ENCODE peak calls at places on chromosomes 3 and 15, in eight cellular contexts. One of them, this sample, is unnamed.

GRCh38 chr3:10437995-10438901 is 67.1 kb downstream of the ATP2B2 start:
- DNase-seq in IMR-90: peak; percentile 96
- DNase-seq in fibroblast of mammary gland: peak; percentile 2
- DNase-seq in astrocyte of the cerebellum: no peak
- DNase-seq in tibial nerve: no peak
- DNase-seq in fibroblast of the aortic adventitia: no peak
- DNase-seq in cardiac fibroblast: peak; percentile 38
- DNase-seq in mucosa of descending colon: no peak
- DNase-seq in this sample: peak; percentile 83

GRCh38 chr3:50292924-50293801 is 934 bp upstream of the IFRD2 start:
- DNase-seq in IMR-90: no peak
- DNase-seq in fibroblast of mammary gland: no peak
- DNase-seq in astrocyte of the cerebellum: no peak
- DNase-seq in tibial nerve: no peak
- DNase-seq in fibroblast of the aortic adventitia: no peak
- DNase-seq in cardiac fibroblast: no peak
- DNase-seq in mucosa of descending colon: no peak
- DNase-seq in this sample: no peak

GRCh38 chr3:126908752-126909275 is 74.1 kb upstream of the PLXNA1 start:
- DNase-seq in IMR-90: no peak
- DNase-seq in fibroblast of mammary gland: no peak
- DNase-seq in astrocyte of the cerebellum: no peak
- DNase-seq in tibial nerve: no peak
- DNase-seq in fibroblast of the aortic adventitia: no peak
- DNase-seq in cardiac fibroblast: no peak
- DNase-seq in mucosa of descending colon: no peak
- DNase-seq in this sample: no peak

GRCh38 chr3:56915969-56916586 is 114.3 kb upstream of the ARHGEF3 start:
- DNase-seq in IMR-90: no peak
- DNase-seq in fibroblast of mammary gland: no peak
- DNase-seq in astrocyte of the cerebellum: no peak
- DNase-seq in tibial nerve: no peak
- DNase-seq in fibroblast of the aortic adventitia: no peak
- DNase-seq in cardiac fibroblast: no peak
- DNase-seq in mucosa of descending colon: peak; percentile 28
- DNase-seq in this sample: no peak

GRCh38 chr15:99303881-99304280 is 52.6 kb downstream of the LRRC28 start:
- DNase-seq in IMR-90: no peak
- DNase-seq in fibroblast of mammary gland: no peak
- DNase-seq in astrocyte of the cerebellum: no peak
- DNase-seq in tibial nerve: no peak
- DNase-seq in fibroblast of the aortic adventitia: no peak
- DNase-seq in cardiac fibroblast: no peak
- DNase-seq in mucosa of descending colon: no peak
- DNase-seq in this sample: no peak

GRCh38 chr3:128322030-128323022 is 144.4 kb downstream of the DNAJB8 start:
- DNase-seq in IMR-90: peak; percentile 46
- DNase-seq in fibroblast of mammary gland: peak; percentile 50
- DNase-seq in astrocyte of the cerebellum: no peak
- DNase-seq in tibial nerve: no peak
- DNase-seq in fibroblast of the aortic adventitia: peak; percentile 59
- DNase-seq in cardiac fibroblast: peak; percentile 63
- DNase-seq in mucosa of descending colon: peak; percentile 63
- DNase-seq in this sample: peak; percentile 36

GRCh38 chr3:122481390-122481789 is 33.3 kb downstream of the KPNA1 start:
- DNase-seq in IMR-90: no peak
- DNase-seq in fibroblast of mammary gland: no peak
- DNase-seq in astrocyte of the cerebellum: no peak
- DNase-seq in tibial nerve: no peak
- DNase-seq in fibroblast of the aortic adventitia: no peak
- DNase-seq in cardiac fibroblast: no peak
- DNase-seq in mucosa of descending colon: no peak
- DNase-seq in this sample: no peak

GRCh38 chr15:72161351-72162132 is 36.0 kb downstream of the GRAMD2A start:
- DNase-seq in IMR-90: no peak
- DNase-seq in fibroblast of mammary gland: no peak
- DNase-seq in astrocyte of the cerebellum: no peak
- DNase-seq in tibial nerve: no peak
- DNase-seq in fibroblast of the aortic adventitia: no peak
- DNase-seq in cardiac fibroblast: no peak
- DNase-seq in mucosa of descending colon: no peak
- DNase-seq in this sample: no peak

GRCh38 chr15:69034352-69034751 is 19.9 kb downstream of the NOX5 start:
- DNase-seq in IMR-90: peak; percentile 89
- DNase-seq in fibroblast of mammary gland: peak; percentile 89
- DNase-seq in astrocyte of the cerebellum: peak; percentile 81
- DNase-seq in tibial nerve: no peak
- DNase-seq in fibroblast of the aortic adventitia: peak; percentile 58
- DNase-seq in cardiac fibroblast: peak; percentile 84
- DNase-seq in mucosa of descending colon: no peak
- DNase-seq in this sample: peak; percentile 89

GRCh38 chr3:95717048-95717447 is 1097.3 kb upstream of the EPHA6 start:
- DNase-seq in IMR-90: no peak
- DNase-seq in fibroblast of mammary gland: no peak
- DNase-seq in astrocyte of the cerebellum: no peak
- DNase-seq in tibial nerve: no peak
- DNase-seq in fibroblast of the aortic adventitia: no peak
- DNase-seq in cardiac fibroblast: no peak
- DNase-seq in mucosa of descending colon: no peak
- DNase-seq in this sample: no peak

GRCh38 chr15:93048426-93048721 is 40.6 kb downstream of the RGMA start:
- DNase-seq in IMR-90: no peak
- DNase-seq in fibroblast of mammary gland: no peak
- DNase-seq in astrocyte of the cerebellum: no peak
- DNase-seq in tibial nerve: no peak
- DNase-seq in fibroblast of the aortic adventitia: no peak
- DNase-seq in cardiac fibroblast: no peak
- DNase-seq in mucosa of descending colon: no peak
- DNase-seq in this sample: no peak

GRCh38 chr3:38458796-38459498 is 5.3 kb downstream of the ACVR2B start:
- DNase-seq in IMR-90: peak; percentile 22
- DNase-seq in fibroblast of mammary gland: peak; percentile 67
- DNase-seq in astrocyte of the cerebellum: peak; percentile 31
- DNase-seq in tibial nerve: no peak
- DNase-seq in fibroblast of the aortic adventitia: peak; percentile 29
- DNase-seq in cardiac fibroblast: no peak
- DNase-seq in mucosa of descending colon: peak; percentile 75
- DNase-seq in this sample: peak; percentile 28

GRCh38 chr3:32480596-32480995 is 22.1 kb downstream of the CMTM6 start:
- DNase-seq in IMR-90: no peak
- DNase-seq in fibroblast of mammary gland: no peak
- DNase-seq in astrocyte of the cerebellum: no peak
- DNase-seq in tibial nerve: no peak
- DNase-seq in fibroblast of the aortic adventitia: peak; percentile 64
- DNase-seq in cardiac fibroblast: peak; percentile 51
- DNase-seq in mucosa of descending colon: no peak
- DNase-seq in this sample: no peak

GRCh38 chr15:40590635-40591105 is 3.4 kb upstream of the KNL1 start:
- DNase-seq in IMR-90: no peak
- DNase-seq in fibroblast of mammary gland: no peak
- DNase-seq in astrocyte of the cerebellum: no peak
- DNase-seq in tibial nerve: no peak
- DNase-seq in fibroblast of the aortic adventitia: peak; percentile 37
- DNase-seq in cardiac fibroblast: peak; percentile 7
- DNase-seq in mucosa of descending colon: no peak
- DNase-seq in this sample: no peak

GRCh38 chr15:64634020-64634419 is 141.4 kb downstream of the RBPMS2 start:
- DNase-seq in IMR-90: no peak
- DNase-seq in fibroblast of mammary gland: no peak
- DNase-seq in astrocyte of the cerebellum: peak; percentile 45
- DNase-seq in tibial nerve: no peak
- DNase-seq in fibroblast of the aortic adventitia: no peak
- DNase-seq in cardiac fibroblast: no peak
- DNase-seq in mucosa of descending colon: peak; percentile 27
- DNase-seq in this sample: peak; percentile 74

GRCh38 chr3:65902304-65902793 is 136.4 kb downstream of the MAGI1 start:
- DNase-seq in IMR-90: no peak
- DNase-seq in fibroblast of mammary gland: no peak
- DNase-seq in astrocyte of the cerebellum: no peak
- DNase-seq in tibial nerve: no peak
- DNase-seq in fibroblast of the aortic adventitia: no peak
- DNase-seq in cardiac fibroblast: no peak
- DNase-seq in mucosa of descending colon: peak; percentile 71
- DNase-seq in this sample: no peak

GRCh38 chr15:88401269-88401971 is 65.8 kb downstream of the MRPL46 start:
- DNase-seq in IMR-90: no peak
- DNase-seq in fibroblast of mammary gland: no peak
- DNase-seq in astrocyte of the cerebellum: no peak
- DNase-seq in tibial nerve: no peak
- DNase-seq in fibroblast of the aortic adventitia: peak; percentile 34
- DNase-seq in cardiac fibroblast: no peak
- DNase-seq in mucosa of descending colon: peak; percentile 6
- DNase-seq in this sample: no peak

GRCh38 chr15:65981837-65982696 is 112.8 kb downstream of the RAB11A start:
- DNase-seq in IMR-90: no peak
- DNase-seq in fibroblast of mammary gland: no peak
- DNase-seq in astrocyte of the cerebellum: no peak
- DNase-seq in tibial nerve: no peak
- DNase-seq in fibroblast of the aortic adventitia: no peak
- DNase-seq in cardiac fibroblast: no peak
- DNase-seq in mucosa of descending colon: peak; percentile 62
- DNase-seq in this sample: no peak

GRCh38 chr15:67840747-67841634 is 1.1 kb upstream of the RNU6-1 start:
- DNase-seq in IMR-90: peak; percentile 58
- DNase-seq in fibroblast of mammary gland: peak; percentile 54
- DNase-seq in astrocyte of the cerebellum: no peak
- DNase-seq in tibial nerve: no peak
- DNase-seq in fibroblast of the aortic adventitia: peak; percentile 62
- DNase-seq in cardiac fibroblast: peak; percentile 50
- DNase-seq in mucosa of descending colon: peak; percentile 33
- DNase-seq in this sample: peak; percentile 55

GRCh38 chr3:172289583-172289982 is 158.7 kb downstream of the GHSR start:
- DNase-seq in IMR-90: no peak
- DNase-seq in fibroblast of mammary gland: no peak
- DNase-seq in astrocyte of the cerebellum: no peak
- DNase-seq in tibial nerve: no peak
- DNase-seq in fibroblast of the aortic adventitia: no peak
- DNase-seq in cardiac fibroblast: no peak
- DNase-seq in mucosa of descending colon: peak; percentile 36
- DNase-seq in this sample: no peak

GRCh38 chr15:91867581-91868026 is 14.1 kb downstream of the SLCO3A1 start:
- DNase-seq in IMR-90: peak; percentile 87
- DNase-seq in fibroblast of mammary gland: peak; percentile 96
- DNase-seq in astrocyte of the cerebellum: peak; percentile 68
- DNase-seq in tibial nerve: no peak
- DNase-seq in fibroblast of the aortic adventitia: peak; percentile 92
- DNase-seq in cardiac fibroblast: peak; percentile 95
- DNase-seq in mucosa of descending colon: peak; percentile 78
- DNase-seq in this sample: peak; percentile 89

GRCh38 chr3:41120461-41120860 is 78.8 kb upstream of the CTNNB1 start:
- DNase-seq in IMR-90: no peak
- DNase-seq in fibroblast of mammary gland: no peak
- DNase-seq in astrocyte of the cerebellum: no peak
- DNase-seq in tibial nerve: no peak
- DNase-seq in fibroblast of the aortic adventitia: no peak
- DNase-seq in cardiac fibroblast: no peak
- DNase-seq in mucosa of descending colon: no peak
- DNase-seq in this sample: no peak

GRCh38 chr15:69096197-69096596 is 64.2 kb upstream of the GLCE start:
- DNase-seq in IMR-90: no peak
- DNase-seq in fibroblast of mammary gland: peak; percentile 37
- DNase-seq in astrocyte of the cerebellum: no peak
- DNase-seq in tibial nerve: no peak
- DNase-seq in fibroblast of the aortic adventitia: no peak
- DNase-seq in cardiac fibroblast: peak; percentile 15
- DNase-seq in mucosa of descending colon: no peak
- DNase-seq in this sample: no peak

GRCh38 chr3:106635271-106635670 is 742.0 kb upstream of the CCDC54 start:
- DNase-seq in IMR-90: peak; percentile 91
- DNase-seq in fibroblast of mammary gland: peak; percentile 83
- DNase-seq in astrocyte of the cerebellum: peak; percentile 89
- DNase-seq in tibial nerve: no peak
- DNase-seq in fibroblast of the aortic adventitia: peak; percentile 92
- DNase-seq in cardiac fibroblast: peak; percentile 91
- DNase-seq in mucosa of descending colon: no peak
- DNase-seq in this sample: peak; percentile 91

GRCh38 chr3:16338124-16338523 is 73.1 kb downstream of the OXNAD1 start:
- DNase-seq in IMR-90: no peak
- DNase-seq in fibroblast of mammary gland: no peak
- DNase-seq in astrocyte of the cerebellum: no peak
- DNase-seq in tibial nerve: no peak
- DNase-seq in fibroblast of the aortic adventitia: no peak
- DNase-seq in cardiac fibroblast: peak; percentile 13
- DNase-seq in mucosa of descending colon: peak; percentile 46
- DNase-seq in this sample: no peak

GRCh38 chr3:44554626-44555592 is at the start of gene ZKSCAN7:
- DNase-seq in IMR-90: peak; percentile 40
- DNase-seq in fibroblast of mammary gland: peak; percentile 49
- DNase-seq in astrocyte of the cerebellum: no peak
- DNase-seq in tibial nerve: no peak
- DNase-seq in fibroblast of the aortic adventitia: peak; percentile 46
- DNase-seq in cardiac fibroblast: peak; percentile 46
- DNase-seq in mucosa of descending colon: peak; percentile 56
- DNase-seq in this sample: peak; percentile 55

GRCh38 chr3:21752749-21753347 is 1.8 kb upstream of the ZNF385D start:
- DNase-seq in IMR-90: peak; percentile 49
- DNase-seq in fibroblast of mammary gland: peak; percentile 85
- DNase-seq in astrocyte of the cerebellum: peak; percentile 39
- DNase-seq in tibial nerve: no peak
- DNase-seq in fibroblast of the aortic adventitia: peak; percentile 75
- DNase-seq in cardiac fibroblast: peak; percentile 83
- DNase-seq in mucosa of descending colon: no peak
- DNase-seq in this sample: peak; percentile 75

GRCh38 chr15:76972420-76973361 is 22.2 kb upstream of the PSTPIP1 start:
- DNase-seq in IMR-90: peak; percentile 42
- DNase-seq in fibroblast of mammary gland: peak; percentile 35
- DNase-seq in astrocyte of the cerebellum: no peak
- DNase-seq in tibial nerve: no peak
- DNase-seq in fibroblast of the aortic adventitia: peak; percentile 74
- DNase-seq in cardiac fibroblast: peak; percentile 48
- DNase-seq in mucosa of descending colon: no peak
- DNase-seq in this sample: no peak
- H3K4me3 ChIP-seq in IMR-90: no peak overlapping the region
- H3K4me3 ChIP-seq in fibroblast of mammary gland: no peak overlapping the region
- H3K4me3 ChIP-seq in astrocyte of the cerebellum: no peak overlapping the region
- H3K4me3 ChIP-seq in tibial nerve: no peak overlapping the region
- H3K4me3 ChIP-seq in fibroblast of the aortic adventitia: peak overlapping the region; percentile 56
- H3K4me3 ChIP-seq in cardiac fibroblast: peak overlapping the region; percentile 21
- H3K4me3 ChIP-seq in mucosa of descending colon: no peak overlapping the region
- H3K4me3 ChIP-seq in this sample: no peak overlapping the region

GRCh38 chr15:63610209-63610841 is 13.1 kb downstream of the FBXL22 start:
- DNase-seq in IMR-90: peak; percentile 82
- DNase-seq in fibroblast of mammary gland: peak; percentile 88
- DNase-seq in astrocyte of the cerebellum: peak; percentile 65
- DNase-seq in tibial nerve: peak; percentile 67
- DNase-seq in fibroblast of the aortic adventitia: peak; percentile 83
- DNase-seq in cardiac fibroblast: peak; percentile 86
- DNase-seq in mucosa of descending colon: peak; percentile 87
- DNase-seq in this sample: peak; percentile 85
- TF ChIP-seq CTCF in IMR-90: peak; percentile 86
- TF ChIP-seq CTCF in fibroblast of mammary gland: peak; percentile 83
- TF ChIP-seq CTCF in astrocyte of the cerebellum: peak; percentile 87
- TF ChIP-seq CTCF in tibial nerve: peak; percentile 79
- TF ChIP-seq CTCF in fibroblast of the aortic adventitia: peak; percentile 84
- TF ChIP-seq CTCF in cardiac fibroblast: peak; percentile 73
- TF ChIP-seq CTCF in mucosa of descending colon: no peak
- TF ChIP-seq CTCF in this sample: peak; percentile 85

GRCh38 chr3:135089451-135089850 is 294.4 kb downstream of the EPHB1 start:
- DNase-seq in IMR-90: no peak
- DNase-seq in fibroblast of mammary gland: no peak
- DNase-seq in astrocyte of the cerebellum: no peak
- DNase-seq in tibial nerve: no peak
- DNase-seq in fibroblast of the aortic adventitia: no peak
- DNase-seq in cardiac fibroblast: no peak
- DNase-seq in mucosa of descending colon: no peak
- DNase-seq in this sample: no peak
- H3K4me3 ChIP-seq in IMR-90: no peak overlapping the region
- H3K4me3 ChIP-seq in fibroblast of mammary gland: no peak overlapping the region
- H3K4me3 ChIP-seq in astrocyte of the cerebellum: no peak overlapping the region
- H3K4me3 ChIP-seq in tibial nerve: no peak overlapping the region
- H3K4me3 ChIP-seq in fibroblast of the aortic adventitia: no peak overlapping the region
- H3K4me3 ChIP-seq in cardiac fibroblast: no peak overlapping the region
- H3K4me3 ChIP-seq in mucosa of descending colon: no peak overlapping the region
- H3K4me3 ChIP-seq in this sample: no peak overlapping the region

GRCh38 chr3:52494446-52494845 is 692 bp upstream of the STAB1 start:
- DNase-seq in IMR-90: no peak
- DNase-seq in fibroblast of mammary gland: no peak
- DNase-seq in astrocyte of the cerebellum: no peak
- DNase-seq in tibial nerve: no peak
- DNase-seq in fibroblast of the aortic adventitia: no peak
- DNase-seq in cardiac fibroblast: no peak
- DNase-seq in mucosa of descending colon: no peak
- DNase-seq in this sample: no peak
- TF ChIP-seq CTCF in IMR-90: no peak
- TF ChIP-seq CTCF in fibroblast of mammary gland: no peak
- TF ChIP-seq CTCF in astrocyte of the cerebellum: no peak
- TF ChIP-seq CTCF in tibial nerve: no peak
- TF ChIP-seq CTCF in fibroblast of the aortic adventitia: no peak
- TF ChIP-seq CTCF in cardiac fibroblast: no peak
- TF ChIP-seq CTCF in mucosa of descending colon: no peak
- TF ChIP-seq CTCF in this sample: no peak